ENCODE peak calls at places on chromosomes 11 and 22, in seven cellular contexts. One of them, this sample, is unnamed.

GRCh38 chr22:31102441-31103081 is 4.8 kb downstream of the SELENOM start:
- DNase-seq in fibroblast of pulmonary artery: peak
- DNase-seq in MM.1S: no peak
- DNase-seq in AG04449: peak
- DNase-seq in progenitor cell of endocrine pancreas: no peak
- DNase-seq in DND-41: no peak
- DNase-seq in stomach: peak
- DNase-seq in this sample: peak

GRCh38 chr11:92626624-92627023 is 342.8 kb upstream of the MTNR1B start:
- DNase-seq in fibroblast of pulmonary artery: no peak
- DNase-seq in MM.1S: no peak
- DNase-seq in AG04449: no peak
- DNase-seq in progenitor cell of endocrine pancreas: no peak
- DNase-seq in DND-41: no peak
- DNase-seq in stomach: no peak
- DNase-seq in this sample: no peak

GRCh38 chr11:65829459-65829858 is 4.3 kb upstream of the SNX32 start:
- DNase-seq in fibroblast of pulmonary artery: no peak
- DNase-seq in MM.1S: no peak
- DNase-seq in AG04449: no peak
- DNase-seq in progenitor cell of endocrine pancreas: no peak
- DNase-seq in DND-41: no peak
- DNase-seq in stomach: no peak
- DNase-seq in this sample: no peak

GRCh38 chr22:36386900-36387663 is 685 bp downstream of the MYH9 start:
- DNase-seq in fibroblast of pulmonary artery: no peak
- DNase-seq in MM.1S: peak
- DNase-seq in AG04449: no peak
- DNase-seq in progenitor cell of endocrine pancreas: no peak
- DNase-seq in DND-41: peak
- DNase-seq in stomach: peak
- DNase-seq in this sample: no peak

GRCh38 chr11:100830978-100831732 is 144.1 kb downstream of the ARHGAP42 start:
- DNase-seq in fibroblast of pulmonary artery: peak
- DNase-seq in MM.1S: no peak
- DNase-seq in AG04449: peak
- DNase-seq in progenitor cell of endocrine pancreas: no peak
- DNase-seq in DND-41: no peak
- DNase-seq in stomach: no peak
- DNase-seq in this sample: no peak

GRCh38 chr11:28195449-28195848 is 87.3 kb downstream of the METTL15 start:
- DNase-seq in fibroblast of pulmonary artery: no peak
- DNase-seq in MM.1S: no peak
- DNase-seq in AG04449: no peak
- DNase-seq in progenitor cell of endocrine pancreas: no peak
- DNase-seq in DND-41: no peak
- DNase-seq in stomach: no peak
- DNase-seq in this sample: no peak

GRCh38 chr11:57124912-57125311 is 56.8 kb upstream of the LRRC55 start:
- DNase-seq in fibroblast of pulmonary artery: peak
- DNase-seq in MM.1S: no peak
- DNase-seq in AG04449: no peak
- DNase-seq in progenitor cell of endocrine pancreas: no peak
- DNase-seq in DND-41: no peak
- DNase-seq in stomach: no peak
- DNase-seq in this sample: no peak

GRCh38 chr11:12359761-12360160 is 17.6 kb upstream of the PARVA start:
- DNase-seq in fibroblast of pulmonary artery: no peak
- DNase-seq in MM.1S: no peak
- DNase-seq in AG04449: peak
- DNase-seq in progenitor cell of endocrine pancreas: no peak
- DNase-seq in DND-41: no peak
- DNase-seq in stomach: no peak
- DNase-seq in this sample: no peak

GRCh38 chr22:35631597-35631996 is 14.5 kb upstream of the MB start:
- DNase-seq in fibroblast of pulmonary artery: peak
- DNase-seq in MM.1S: peak
- DNase-seq in AG04449: no peak
- DNase-seq in progenitor cell of endocrine pancreas: no peak
- DNase-seq in DND-41: peak
- DNase-seq in stomach: peak
- DNase-seq in this sample: no peak

GRCh38 chr11:28176231-28176853 is 68.2 kb downstream of the METTL15 start:
- DNase-seq in fibroblast of pulmonary artery: no peak
- DNase-seq in MM.1S: no peak
- DNase-seq in AG04449: no peak
- DNase-seq in progenitor cell of endocrine pancreas: no peak
- DNase-seq in DND-41: no peak
- DNase-seq in stomach: no peak
- DNase-seq in this sample: no peak

GRCh38 chr11:12603362-12604088 is 70.7 kb upstream of the TEAD1 start:
- DNase-seq in fibroblast of pulmonary artery: no peak
- DNase-seq in MM.1S: no peak
- DNase-seq in AG04449: no peak
- DNase-seq in progenitor cell of endocrine pancreas: no peak
- DNase-seq in DND-41: no peak
- DNase-seq in stomach: no peak
- DNase-seq in this sample: no peak

GRCh38 chr11:78365381-78365792 is 52.2 kb downstream of the GAB2 start:
- DNase-seq in fibroblast of pulmonary artery: peak
- DNase-seq in MM.1S: no peak
- DNase-seq in AG04449: no peak
- DNase-seq in progenitor cell of endocrine pancreas: peak
- DNase-seq in DND-41: no peak
- DNase-seq in stomach: peak
- DNase-seq in this sample: no peak

DNA sequence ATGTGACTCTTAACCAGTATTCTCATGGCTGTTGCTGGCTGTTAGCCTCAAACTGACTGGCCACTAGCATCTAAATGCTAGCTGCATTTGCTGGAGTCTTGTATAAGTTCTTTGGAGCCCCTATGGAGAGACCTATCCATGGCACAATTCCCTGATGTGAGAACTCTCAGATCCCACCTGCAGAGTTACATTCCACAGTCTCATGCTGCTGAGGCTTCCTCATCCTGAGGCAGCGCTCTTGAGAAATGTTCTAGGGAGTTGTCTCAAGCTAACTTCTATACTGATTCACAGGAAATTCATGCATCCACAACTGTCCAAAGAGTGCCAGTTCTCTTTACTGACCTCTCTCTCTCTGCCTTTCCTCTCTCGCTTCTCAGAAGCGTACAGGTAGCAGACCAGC is 218.0 kb upstream of the PITPNB start:
- DNase-seq in fibroblast of pulmonary artery: no peak
- DNase-seq in MM.1S: no peak
- DNase-seq in AG04449: no peak
- DNase-seq in progenitor cell of endocrine pancreas: no peak
- DNase-seq in DND-41: no peak
- DNase-seq in stomach: no peak
- DNase-seq in this sample: no peak
- TF ChIP-seq CTCF in fibroblast of pulmonary artery: no peak
- TF ChIP-seq CTCF in MM.1S: no peak
- TF ChIP-seq CTCF in AG04449: no peak
- TF ChIP-seq CTCF in progenitor cell of endocrine pancreas: no peak
- TF ChIP-seq CTCF in DND-41: no peak
- TF ChIP-seq CTCF in stomach: no peak
- TF ChIP-seq CTCF in this sample: no peak

GRCh38 chr22:50310209-50310722 is 2.8 kb upstream of the PLXNB2 start:
- DNase-seq in fibroblast of pulmonary artery: no peak
- DNase-seq in MM.1S: no peak
- DNase-seq in AG04449: no peak
- DNase-seq in progenitor cell of endocrine pancreas: no peak
- DNase-seq in DND-41: no peak
- DNase-seq in stomach: no peak
- DNase-seq in this sample: no peak
- TF ChIP-seq CTCF in fibroblast of pulmonary artery: no peak
- TF ChIP-seq CTCF in MM.1S: no peak
- TF ChIP-seq CTCF in AG04449: no peak
- TF ChIP-seq CTCF in progenitor cell of endocrine pancreas: no peak
- TF ChIP-seq CTCF in DND-41: no peak
- TF ChIP-seq CTCF in stomach: no peak
- TF ChIP-seq CTCF in this sample: no peak

GRCh38 chr11:9494316-9494715 is 33.5 kb downstream of the ZNF143 start:
- DNase-seq in fibroblast of pulmonary artery: no peak
- DNase-seq in MM.1S: no peak
- DNase-seq in AG04449: no peak
- DNase-seq in progenitor cell of endocrine pancreas: no peak
- DNase-seq in DND-41: no peak
- DNase-seq in stomach: no peak
- DNase-seq in this sample: no peak

GRCh38 chr11:9493492-9493891 is 32.7 kb downstream of the ZNF143 start:
- DNase-seq in fibroblast of pulmonary artery: no peak
- DNase-seq in MM.1S: no peak
- DNase-seq in AG04449: no peak
- DNase-seq in progenitor cell of endocrine pancreas: no peak
- DNase-seq in DND-41: no peak
- DNase-seq in stomach: no peak
- DNase-seq in this sample: no peak

GRCh38 chr11:9495780-9496514 is 35.1 kb downstream of the ZNF143 start:
- DNase-seq in fibroblast of pulmonary artery: no peak
- DNase-seq in MM.1S: no peak
- DNase-seq in AG04449: no peak
- DNase-seq in progenitor cell of endocrine pancreas: no peak
- DNase-seq in DND-41: no peak
- DNase-seq in stomach: no peak
- DNase-seq in this sample: no peak

GRCh38 chr11:9489366-9489765 is 28.6 kb downstream of the ZNF143 start:
- DNase-seq in fibroblast of pulmonary artery: peak
- DNase-seq in MM.1S: no peak
- DNase-seq in AG04449: peak
- DNase-seq in progenitor cell of endocrine pancreas: no peak
- DNase-seq in DND-41: no peak
- DNase-seq in stomach: no peak
- DNase-seq in this sample: no peak

GRCh38 chr11:9490376-9490775 is 29.6 kb downstream of the ZNF143 start:
- DNase-seq in fibroblast of pulmonary artery: no peak
- DNase-seq in MM.1S: no peak
- DNase-seq in AG04449: no peak
- DNase-seq in progenitor cell of endocrine pancreas: no peak
- DNase-seq in DND-41: no peak
- DNase-seq in stomach: no peak
- DNase-seq in this sample: no peak
- TF ChIP-seq CTCF in fibroblast of pulmonary artery: no peak
- TF ChIP-seq CTCF in MM.1S: no peak
- TF ChIP-seq CTCF in AG04449: no peak
- TF ChIP-seq CTCF in progenitor cell of endocrine pancreas: no peak
- TF ChIP-seq CTCF in DND-41: no peak
- TF ChIP-seq CTCF in stomach: no peak
- TF ChIP-seq CTCF in this sample: no peak

DNA sequence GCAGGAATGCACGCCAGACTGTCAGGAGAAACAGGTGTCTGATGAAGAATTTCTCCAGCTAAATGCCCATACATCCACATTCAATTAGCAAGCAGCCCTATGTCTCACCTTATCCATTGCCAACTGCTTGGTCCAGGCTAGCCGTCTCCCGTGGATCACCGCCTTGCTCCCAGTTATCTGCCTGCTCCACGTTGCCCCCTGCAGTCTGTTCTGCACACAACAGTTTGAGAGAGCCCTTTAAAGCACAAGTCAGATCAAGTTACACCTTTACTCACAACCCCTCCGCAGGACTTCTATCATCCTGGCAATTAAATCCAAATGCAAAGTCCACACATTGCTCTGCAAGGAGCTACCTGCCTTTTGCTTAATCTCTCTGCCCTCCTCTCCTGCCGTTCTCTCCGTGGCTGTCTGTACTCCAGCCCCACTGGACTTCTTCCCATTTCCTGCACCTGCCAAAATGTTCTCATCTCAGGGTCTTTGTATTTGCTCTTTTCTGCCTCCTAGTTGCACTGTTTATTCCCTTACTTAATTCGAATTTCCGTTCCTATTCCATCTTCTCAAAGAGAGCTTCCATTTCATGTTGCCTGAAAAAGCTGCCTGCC is 185.3 kb upstream of the LARGE1 start:
- DNase-seq in fibroblast of pulmonary artery: no peak
- DNase-seq in MM.1S: peak
- DNase-seq in AG04449: no peak
- DNase-seq in progenitor cell of endocrine pancreas: peak
- DNase-seq in DND-41: peak
- DNase-seq in stomach: peak
- DNase-seq in this sample: no peak
- TF ChIP-seq CTCF in fibroblast of pulmonary artery: no peak
- TF ChIP-seq CTCF in MM.1S: peak
- TF ChIP-seq CTCF in AG04449: peak
- TF ChIP-seq CTCF in progenitor cell of endocrine pancreas: peak
- TF ChIP-seq CTCF in DND-41: peak
- TF ChIP-seq CTCF in stomach: peak
- TF ChIP-seq CTCF in this sample: no peak

GRCh38 chr11:2780850-2781412 is 81.1 kb upstream of the KCNQ1OT1 start:
- DNase-seq in fibroblast of pulmonary artery: no peak
- DNase-seq in MM.1S: no peak
- DNase-seq in AG04449: no peak
- DNase-seq in progenitor cell of endocrine pancreas: no peak
- DNase-seq in DND-41: no peak
- DNase-seq in stomach: peak
- DNase-seq in this sample: no peak

GRCh38 chr11:2779981-2780849 is 80.4 kb upstream of the KCNQ1OT1 start:
- DNase-seq in fibroblast of pulmonary artery: no peak
- DNase-seq in MM.1S: no peak
- DNase-seq in AG04449: no peak
- DNase-seq in progenitor cell of endocrine pancreas: peak
- DNase-seq in DND-41: no peak
- DNase-seq in stomach: peak
- DNase-seq in this sample: no peak

GRCh38 chr11:2783536-2784082 is 83.8 kb upstream of the KCNQ1OT1 start:
- DNase-seq in fibroblast of pulmonary artery: no peak
- DNase-seq in MM.1S: peak
- DNase-seq in AG04449: no peak
- DNase-seq in progenitor cell of endocrine pancreas: no peak
- DNase-seq in DND-41: no peak
- DNase-seq in stomach: no peak
- DNase-seq in this sample: no peak

GRCh38 chr11:2782769-2783168 is 83.0 kb upstream of the KCNQ1OT1 start:
- DNase-seq in fibroblast of pulmonary artery: no peak
- DNase-seq in MM.1S: no peak
- DNase-seq in AG04449: no peak
- DNase-seq in progenitor cell of endocrine pancreas: no peak
- DNase-seq in DND-41: no peak
- DNase-seq in stomach: no peak
- DNase-seq in this sample: no peak

DNA sequence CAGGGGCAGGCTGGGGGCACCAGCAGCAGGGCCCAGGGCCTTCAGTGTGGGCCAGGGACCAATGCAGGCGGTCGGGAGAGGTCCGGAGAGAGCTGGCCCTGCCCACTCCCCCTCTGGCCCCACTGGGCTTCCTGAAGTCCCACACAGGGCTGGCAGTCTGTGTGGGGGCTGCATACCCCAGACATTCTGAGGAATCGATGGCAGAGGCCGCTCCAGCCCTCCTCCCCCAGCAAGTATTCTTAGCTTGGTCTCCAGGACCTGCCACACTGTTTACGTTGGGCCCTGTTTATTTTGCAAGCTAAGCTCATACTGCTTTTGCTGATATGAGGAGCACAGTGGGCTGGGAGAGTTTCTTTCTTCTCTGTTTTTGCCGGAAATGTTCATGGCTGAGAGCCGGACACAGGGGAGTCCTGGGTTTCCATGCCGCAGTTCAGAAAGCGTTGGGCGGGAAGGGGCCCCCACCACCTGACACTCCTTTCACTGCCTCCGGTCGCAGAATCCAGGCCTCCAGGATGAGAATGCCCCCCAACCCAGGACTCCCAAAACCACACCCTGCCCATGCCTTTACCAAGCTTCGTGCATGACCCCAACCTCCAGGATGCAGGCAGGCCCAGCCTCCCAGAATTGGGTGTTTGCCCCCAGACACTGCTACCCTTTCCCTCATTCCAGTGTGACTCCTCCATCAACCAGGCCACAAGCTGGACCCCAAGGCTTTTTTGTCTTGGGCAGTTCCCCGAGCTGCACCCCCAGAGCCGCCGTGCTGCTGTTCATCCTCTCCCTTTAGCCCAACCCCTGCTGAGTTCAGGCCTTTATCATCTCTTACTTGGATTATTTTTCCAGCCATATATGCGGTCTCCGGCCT is 81.8 kb upstream of the KCNQ1OT1 start:
- DNase-seq in fibroblast of pulmonary artery: no peak
- DNase-seq in MM.1S: no peak
- DNase-seq in AG04449: no peak
- DNase-seq in progenitor cell of endocrine pancreas: peak
- DNase-seq in DND-41: no peak
- DNase-seq in stomach: peak
- DNase-seq in this sample: no peak
- TF ChIP-seq CTCF in fibroblast of pulmonary artery: no peak
- TF ChIP-seq CTCF in MM.1S: no peak
- TF ChIP-seq CTCF in AG04449: no peak
- TF ChIP-seq CTCF in progenitor cell of endocrine pancreas: no peak
- TF ChIP-seq CTCF in DND-41: no peak
- TF ChIP-seq CTCF in stomach: no peak
- TF ChIP-seq CTCF in this sample: no peak

This sample was measured in AG09319.